ENCODE peak calls at places on chromosomes 6 and 20, in eight cellular contexts. T is A549, L is HepG2, J is IMR-90, E is HCT116, Z is K562, K is GM12878, H is H1. W is an unnamed sample.

GRCh38 chr20:10381477-10381876 is 52.5 kb downstream of the MKKS start:
- DNase-seq in Z (no peak), T (no peak), K (no peak), E (no peak), J (no peak), L (peak; percentile 40), H (no peak), W (peak; percentile 31)

GRCh38 chr6:17621003-17621402 is 20.9 kb downstream of the FAM8A1 start:
- DNase-seq in K (peak; percentile 31), Z (no peak), J (no peak), E (no peak), T (no peak), H (no peak), L (no peak), W (no peak)

GRCh38 chr6:87391334-87391733 is 16.4 kb upstream of the CFAP206 start:
- DNase-seq in H (peak; percentile 38), Z (peak; percentile 21), E (peak; percentile 19), L (peak; percentile 52), J (peak; percentile 29), K (no peak), T (peak; percentile 15), W (peak; percentile 36)

GRCh38 chr6:139841794-139842215 is 467.4 kb upstream of the CITED2 start:
- DNase-seq in J (no peak), E (no peak), L (no peak), H (no peak), T (no peak), Z (no peak), K (peak; percentile 75), W (no peak)

GRCh38 chr20:25030007-25030648 is 27.8 kb downstream of the ACSS1 start:
- DNase-seq in T (no peak), K (no peak), H (no peak), Z (no peak), E (no peak), J (no peak), L (peak; percentile 53), W (no peak)

GRCh38 chr6:16302721-16303552 is 64.5 kb downstream of the GMPR start:
- DNase-seq in Z (no peak), H (no peak), L (peak; percentile 63), T (no peak), K (no peak), J (no peak), E (no peak), W (peak; percentile 78)

GRCh38 chr6:165749163-165749562 is 86.1 kb upstream of the PDE10A start:
- DNase-seq in L (no peak), J (no peak), H (no peak), T (no peak), K (no peak), E (no peak), Z (no peak), W (no peak)

GRCh38 chr6:121394151-121394550 is 41.3 kb upstream of the GJA1 start:
- DNase-seq in E (no peak), H (no peak), T (no peak), L (no peak), J (no peak), K (no peak), Z (no peak), W (no peak)

GRCh38 chr6:33624856-33625255 is 3.7 kb downstream of the ITPR3 start:
- DNase-seq in T (no peak), H (no peak), E (no peak), J (no peak), K (no peak), Z (no peak), L (no peak), W (no peak)

GRCh38 chr20:59670786-59671492 is 66.6 kb downstream of the PHACTR3 start:
- DNase-seq in K (no peak), E (no peak), L (no peak), T (no peak), Z (no peak), H (no peak), J (no peak), W (no peak)

GRCh38 chr6:169158750-169159149 is 94.9 kb downstream of the THBS2 start:
- DNase-seq in Z (no peak), K (no peak), L (no peak), H (no peak), T (no peak), E (no peak), J (peak; percentile 41), W (no peak)

GRCh38 chr6:54026652-54027400 is 84.4 kb upstream of the MLIP start:
- DNase-seq in Z (no peak), L (no peak), H (no peak), J (no peak), K (no peak), E (no peak), T (no peak), W (no peak)

GRCh38 chr20:46122071-46122470 is 4.0 kb downstream of the CD40 start:
- DNase-seq in L (peak; percentile 35), J (peak; percentile 59), K (no peak), T (no peak), E (no peak), Z (no peak), H (no peak), W (peak; percentile 83)

GRCh38 chr20:49100934-49101333 is 54.8 kb downstream of the CSE1L start:
- DNase-seq in E (no peak), Z (no peak), J (peak; percentile 3), T (no peak), L (no peak), H (no peak), K (no peak), W (no peak)

GRCh38 chr6:30020629-30021028 is 40.4 kb upstream of the POLR1H start:
- DNase-seq in J (no peak), H (no peak), T (no peak), E (no peak), K (no peak), Z (no peak), L (no peak), W (no peak)

GRCh38 chr6:167400482-167401138 is 75.7 kb downstream of the TTLL2 start:
- DNase-seq in K (no peak), Z (no peak), H (no peak), E (no peak), J (no peak), L (no peak), T (no peak), W (no peak)

GRCh38 chr20:15656124-15656523 is 917.1 kb downstream of the KIF16B start:
- DNase-seq in E (no peak), T (no peak), H (no peak), K (no peak), L (no peak), Z (no peak), J (peak; percentile 33), W (peak; percentile 17)

GRCh38 chr20:37418591-37418990 is 72.7 kb downstream of the SRC start:
- DNase-seq in Z (no peak), L (no peak), K (no peak), J (no peak), H (no peak), T (no peak), E (no peak), W (no peak)

GRCh38 chr20:17511401-17511800 is 19.8 kb downstream of the BFSP1 start:
- DNase-seq in J (no peak), H (no peak), K (no peak), L (no peak), E (no peak), Z (no peak), T (no peak), W (no peak)

GRCh38 chr6:113142775-113143174 is 714.4 kb upstream of the MARCKS start:
- DNase-seq in K (no peak), T (no peak), J (no peak), H (no peak), L (no peak), Z (no peak), E (no peak), W (no peak)
- TF ChIP-seq POLR2A in K (no peak), T (no peak), J (no peak), H (no peak), L (no peak), Z (no peak), E (no peak), W (no peak)

GRCh38 chr20:62739067-62739466 is 30.4 kb downstream of the NTSR1 start:
- DNase-seq in T (no peak), L (no peak), H (no peak), J (no peak), K (no peak), Z (no peak), E (no peak), W (no peak)

GRCh38 chr20:62741191-62741676 is 32.6 kb downstream of the NTSR1 start:
- DNase-seq in J (no peak), K (no peak), E (no peak), Z (no peak), T (no peak), L (no peak), H (no peak), W (peak; percentile 28)

GRCh38 chr20:62741701-62742491 is 33.3 kb downstream of the NTSR1 start:
- DNase-seq in H (no peak), J (no peak), E (no peak), L (no peak), Z (no peak), K (no peak), T (no peak), W (no peak)

GRCh38 chr20:62739581-62740285 is 31.1 kb downstream of the NTSR1 start:
- DNase-seq in E (no peak), J (no peak), Z (no peak), H (no peak), T (no peak), K (no peak), L (no peak), W (no peak)

GRCh38 chr20:62740286-62741141 is 31.9 kb downstream of the NTSR1 start:
- DNase-seq in H (no peak), T (peak; percentile 83), K (peak; percentile 78), L (peak; percentile 54), Z (peak; percentile 82), J (peak; percentile 95), E (peak; percentile 97), W (peak; percentile 85)
- H3K4me2 ChIP-seq in H (no peak overlapping the region), T (peak overlapping the region; percentile 47), K (peak overlapping the region; percentile 19), L (no peak overlapping the region), Z (peak overlapping the region; percentile 45), J (peak overlapping the region; percentile 52), E (peak overlapping the region; percentile 77), W (peak overlapping the region; percentile 62)

DNA sequence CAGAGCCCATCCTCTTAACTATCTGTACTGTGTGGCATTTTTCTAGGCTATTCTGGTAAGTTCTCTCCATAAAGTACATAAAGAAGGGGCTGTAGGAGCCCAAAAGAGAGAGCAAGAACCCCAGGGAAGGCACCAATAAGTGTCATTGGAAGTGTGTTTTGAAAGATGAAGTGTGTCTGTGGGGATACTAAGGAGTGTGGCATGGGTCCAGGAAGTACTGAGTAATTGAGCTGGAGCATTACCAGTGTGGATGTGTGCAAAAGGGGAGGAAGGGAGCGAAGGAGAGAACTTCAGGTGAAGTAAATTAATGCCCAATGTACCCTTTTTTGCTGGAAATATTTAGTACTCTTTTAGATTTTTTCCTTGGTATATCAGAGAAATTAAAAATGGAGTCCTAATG is 63.9 kb downstream of the KCNS1 start:
- DNase-seq in K (no peak), Z (no peak), T (no peak), J (peak; percentile 63), L (no peak), H (no peak), E (no peak), W (peak; percentile 69)
- H3K27ac ChIP-seq in K (no peak overlapping the region), Z (no peak overlapping the region), T (peak overlapping the region; percentile 67), J (no peak overlapping the region), L (no peak overlapping the region), H (no peak overlapping the region), E (no peak overlapping the region), W (no peak overlapping the region)

DNA sequence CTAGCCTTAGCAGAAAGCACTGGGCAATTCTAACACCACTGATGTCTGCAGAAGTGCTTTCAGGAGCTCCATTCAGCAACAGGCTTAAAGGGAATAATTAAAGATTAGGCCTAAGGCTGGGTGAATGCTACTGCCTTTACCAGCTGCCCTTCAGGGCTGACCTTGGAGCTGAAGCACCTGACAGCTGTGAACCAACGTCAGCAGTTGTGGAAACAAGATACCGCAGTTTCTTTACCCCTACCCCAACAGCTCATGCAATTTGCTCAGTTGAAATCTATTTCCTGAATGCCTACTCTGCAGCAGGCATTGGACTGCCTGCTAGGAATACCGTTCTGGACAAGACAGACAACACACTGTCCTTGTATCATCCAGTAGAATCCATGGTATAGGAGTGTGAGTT is 51.5 kb upstream of the ADTRP start:
- DNase-seq in J (no peak), E (no peak), T (no peak), Z (no peak), K (no peak), H (no peak), L (no peak), W (no peak)
- TF ChIP-seq POLR2A in J (no peak), E (no peak), T (no peak), Z (no peak), K (no peak), H (no peak), L (no peak), W (no peak)